ENCODE peak calls at places on chromosomes 16 and 17, in ten cellular contexts. One of them, this sample, is unnamed.

GRCh38 chr17:82228278-82228841 is 482 bp upstream of the SLC16A3 start:
- DNase-seq in heart left ventricle: peak
- DNase-seq in colonic mucosa: peak
- DNase-seq in prostate gland: no peak
- DNase-seq in epithelial cell of esophagus: no peak
- DNase-seq in breast epithelium: no peak
- DNase-seq in heart right ventricle: no peak
- DNase-seq in right atrium auricular region: no peak
- DNase-seq in ascending aorta: no peak
- DNase-seq in mammary epithelial cell: no peak
- DNase-seq in this sample: no peak

GRCh38 chr17:57607553-57608120 is 137.5 kb downstream of the CCDC182 start:
- DNase-seq in right atrium auricular region: no peak
- DNase-seq in ascending aorta: no peak
- DNase-seq in prostate gland: no peak
- DNase-seq in breast epithelium: no peak
- DNase-seq in heart left ventricle: no peak
- DNase-seq in mammary epithelial cell: peak
- DNase-seq in colonic mucosa: no peak
- DNase-seq in heart right ventricle: no peak
- DNase-seq in epithelial cell of esophagus: peak
- DNase-seq in this sample: no peak

GRCh38 chr17:30254150-30254549 is 18.7 kb upstream of the SLC6A4 start:
- DNase-seq in right atrium auricular region: no peak
- DNase-seq in ascending aorta: no peak
- DNase-seq in heart left ventricle: no peak
- DNase-seq in colonic mucosa: no peak
- DNase-seq in mammary epithelial cell: no peak
- DNase-seq in prostate gland: no peak
- DNase-seq in heart right ventricle: no peak
- DNase-seq in epithelial cell of esophagus: no peak
- DNase-seq in breast epithelium: no peak
- DNase-seq in this sample: no peak

GRCh38 chr17:80394629-80395216 is 20.2 kb upstream of the ENDOV start:
- DNase-seq in epithelial cell of esophagus: no peak
- DNase-seq in mammary epithelial cell: no peak
- DNase-seq in colonic mucosa: no peak
- DNase-seq in ascending aorta: no peak
- DNase-seq in prostate gland: no peak
- DNase-seq in breast epithelium: no peak
- DNase-seq in heart right ventricle: no peak
- DNase-seq in right atrium auricular region: no peak
- DNase-seq in heart left ventricle: peak
- DNase-seq in this sample: no peak

GRCh38 chr16:12971216-12971615 is 69.8 kb downstream of the SHISA9 start:
- DNase-seq in heart right ventricle: peak
- DNase-seq in heart left ventricle: peak
- DNase-seq in epithelial cell of esophagus: peak
- DNase-seq in ascending aorta: no peak
- DNase-seq in mammary epithelial cell: peak
- DNase-seq in colonic mucosa: no peak
- DNase-seq in prostate gland: no peak
- DNase-seq in right atrium auricular region: no peak
- DNase-seq in breast epithelium: no peak
- DNase-seq in this sample: peak

GRCh38 chr16:73187163-73187562 is 139.2 kb upstream of the ZFHX3 start:
- DNase-seq in epithelial cell of esophagus: no peak
- DNase-seq in prostate gland: no peak
- DNase-seq in heart right ventricle: no peak
- DNase-seq in heart left ventricle: no peak
- DNase-seq in colonic mucosa: no peak
- DNase-seq in ascending aorta: no peak
- DNase-seq in breast epithelium: no peak
- DNase-seq in right atrium auricular region: no peak
- DNase-seq in mammary epithelial cell: no peak
- DNase-seq in this sample: no peak

GRCh38 chr17:2803971-2804370 is 7.7 kb downstream of the RAP1GAP2 start:
- DNase-seq in epithelial cell of esophagus: no peak
- DNase-seq in prostate gland: no peak
- DNase-seq in heart left ventricle: no peak
- DNase-seq in right atrium auricular region: no peak
- DNase-seq in heart right ventricle: no peak
- DNase-seq in breast epithelium: no peak
- DNase-seq in mammary epithelial cell: no peak
- DNase-seq in colonic mucosa: no peak
- DNase-seq in ascending aorta: no peak
- DNase-seq in this sample: no peak

GRCh38 chr17:61536417-61536955 is 54.5 kb downstream of the NACA2 start:
- DNase-seq in colonic mucosa: no peak
- DNase-seq in right atrium auricular region: no peak
- DNase-seq in heart right ventricle: no peak
- DNase-seq in heart left ventricle: no peak
- DNase-seq in ascending aorta: no peak
- DNase-seq in mammary epithelial cell: no peak
- DNase-seq in prostate gland: no peak
- DNase-seq in epithelial cell of esophagus: no peak
- DNase-seq in breast epithelium: no peak
- DNase-seq in this sample: no peak

GRCh38 chr17:42698736-42699414 is 16.5 kb downstream of the CNTNAP1 start:
- DNase-seq in right atrium auricular region: peak
- DNase-seq in heart right ventricle: peak
- DNase-seq in ascending aorta: no peak
- DNase-seq in heart left ventricle: peak
- DNase-seq in prostate gland: no peak
- DNase-seq in mammary epithelial cell: no peak
- DNase-seq in colonic mucosa: peak
- DNase-seq in breast epithelium: no peak
- DNase-seq in epithelial cell of esophagus: no peak
- DNase-seq in this sample: peak

GRCh38 chr17:37742762-37743611 is 1.9 kb downstream of the HNF1B start:
- DNase-seq in breast epithelium: no peak
- DNase-seq in prostate gland: peak
- DNase-seq in right atrium auricular region: no peak
- DNase-seq in epithelial cell of esophagus: no peak
- DNase-seq in colonic mucosa: no peak
- DNase-seq in heart left ventricle: no peak
- DNase-seq in mammary epithelial cell: no peak
- DNase-seq in heart right ventricle: no peak
- DNase-seq in ascending aorta: no peak
- DNase-seq in this sample: no peak

GRCh38 chr17:49646391-49647255 is 31.3 kb downstream of the SPOP start:
- DNase-seq in mammary epithelial cell: peak
- DNase-seq in colonic mucosa: no peak
- DNase-seq in heart right ventricle: no peak
- DNase-seq in breast epithelium: no peak
- DNase-seq in prostate gland: no peak
- DNase-seq in right atrium auricular region: no peak
- DNase-seq in epithelial cell of esophagus: peak
- DNase-seq in heart left ventricle: no peak
- DNase-seq in ascending aorta: peak
- DNase-seq in this sample: peak

GRCh38 chr17:37717627-37718382 is 27.1 kb downstream of the HNF1B start:
- DNase-seq in ascending aorta: no peak
- DNase-seq in colonic mucosa: no peak
- DNase-seq in heart left ventricle: no peak
- DNase-seq in mammary epithelial cell: no peak
- DNase-seq in prostate gland: no peak
- DNase-seq in heart right ventricle: no peak
- DNase-seq in breast epithelium: no peak
- DNase-seq in right atrium auricular region: no peak
- DNase-seq in epithelial cell of esophagus: no peak
- DNase-seq in this sample: peak

GRCh38 chr17:20171741-20172377 is 162.7 kb downstream of the SPECC1 start:
- DNase-seq in ascending aorta: no peak
- DNase-seq in prostate gland: no peak
- DNase-seq in right atrium auricular region: no peak
- DNase-seq in colonic mucosa: no peak
- DNase-seq in mammary epithelial cell: no peak
- DNase-seq in epithelial cell of esophagus: no peak
- DNase-seq in heart right ventricle: no peak
- DNase-seq in breast epithelium: no peak
- DNase-seq in heart left ventricle: no peak
- DNase-seq in this sample: no peak

GRCh38 chr16:90018297-90019200 is 707 bp downstream of the DBNDD1 start:
- DNase-seq in heart right ventricle: no peak
- DNase-seq in right atrium auricular region: no peak
- DNase-seq in colonic mucosa: no peak
- DNase-seq in breast epithelium: no peak
- DNase-seq in ascending aorta: no peak
- DNase-seq in epithelial cell of esophagus: peak
- DNase-seq in prostate gland: peak
- DNase-seq in mammary epithelial cell: no peak
- DNase-seq in heart left ventricle: no peak
- DNase-seq in this sample: no peak
- H3K4me3 ChIP-seq in heart right ventricle: peak
- H3K4me3 ChIP-seq in right atrium auricular region: peak
- H3K4me3 ChIP-seq in colonic mucosa: peak
- H3K4me3 ChIP-seq in breast epithelium: peak
- H3K4me3 ChIP-seq in ascending aorta: peak
- H3K4me3 ChIP-seq in epithelial cell of esophagus: peak
- H3K4me3 ChIP-seq in prostate gland: peak
- H3K4me3 ChIP-seq in mammary epithelial cell: peak
- H3K4me3 ChIP-seq in heart left ventricle: peak
- H3K4me3 ChIP-seq in this sample: peak

DNA sequence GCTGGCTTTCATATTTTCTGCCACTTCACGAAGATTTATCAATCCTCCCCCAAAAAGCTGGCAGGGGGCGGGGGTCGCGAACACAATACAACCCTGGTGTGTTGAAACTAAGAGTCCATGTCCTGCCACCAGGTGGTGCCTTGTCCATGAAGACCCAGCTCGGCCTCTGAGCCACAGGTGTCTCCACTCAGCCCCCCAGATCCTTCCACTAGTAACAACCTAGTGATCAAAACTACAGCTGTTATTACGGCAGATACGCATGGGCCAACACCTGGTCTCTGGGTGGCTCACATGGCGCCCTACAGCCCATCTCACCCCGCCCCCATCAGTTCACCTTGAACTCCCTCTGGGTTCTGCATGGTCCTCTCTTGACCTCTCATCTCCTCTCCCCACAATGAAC is 27.7 kb downstream of the USP7 start:
- DNase-seq in prostate gland: no peak
- DNase-seq in ascending aorta: no peak
- DNase-seq in mammary epithelial cell: no peak
- DNase-seq in colonic mucosa: no peak
- DNase-seq in right atrium auricular region: no peak
- DNase-seq in epithelial cell of esophagus: no peak
- DNase-seq in heart left ventricle: no peak
- DNase-seq in breast epithelium: no peak
- DNase-seq in heart right ventricle: no peak
- DNase-seq in this sample: no peak
- TF ChIP-seq CTCF in prostate gland: no peak
- TF ChIP-seq CTCF in ascending aorta: no peak
- TF ChIP-seq CTCF in mammary epithelial cell: no peak
- TF ChIP-seq CTCF in colonic mucosa: no peak
- TF ChIP-seq CTCF in right atrium auricular region: no peak
- TF ChIP-seq CTCF in epithelial cell of esophagus: no peak
- TF ChIP-seq CTCF in heart left ventricle: no peak
- TF ChIP-seq CTCF in breast epithelium: no peak
- TF ChIP-seq CTCF in heart right ventricle: no peak
- TF ChIP-seq CTCF in this sample: peak

DNA sequence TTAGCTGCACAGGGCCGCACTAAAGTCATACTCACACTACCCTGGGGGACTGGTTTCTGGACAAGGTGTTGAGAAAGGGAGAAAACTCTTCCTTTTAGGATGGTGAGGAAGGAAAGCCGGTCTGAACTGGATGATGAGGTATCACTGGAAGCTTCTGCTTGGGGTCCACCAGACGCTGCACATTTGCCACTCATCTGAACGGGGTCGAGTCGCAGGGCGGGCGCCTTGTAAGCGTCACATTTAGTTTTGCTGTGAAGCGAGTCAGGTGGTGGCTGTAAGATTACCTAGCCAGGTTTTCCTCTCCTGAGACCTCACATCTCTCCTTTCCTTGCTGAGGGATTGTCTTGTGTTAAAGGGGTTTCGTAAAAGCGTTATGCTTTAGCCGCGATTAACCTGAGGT is 2.3 kb downstream of the JPT2 start:
- DNase-seq in mammary epithelial cell: no peak
- DNase-seq in prostate gland: no peak
- DNase-seq in epithelial cell of esophagus: no peak
- DNase-seq in heart right ventricle: no peak
- DNase-seq in colonic mucosa: no peak
- DNase-seq in right atrium auricular region: no peak
- DNase-seq in ascending aorta: no peak
- DNase-seq in heart left ventricle: no peak
- DNase-seq in breast epithelium: no peak
- DNase-seq in this sample: no peak
- H3K4me3 ChIP-seq in mammary epithelial cell: no peak
- H3K4me3 ChIP-seq in prostate gland: no peak
- H3K4me3 ChIP-seq in epithelial cell of esophagus: no peak
- H3K4me3 ChIP-seq in heart right ventricle: no peak
- H3K4me3 ChIP-seq in colonic mucosa: no peak
- H3K4me3 ChIP-seq in right atrium auricular region: no peak
- H3K4me3 ChIP-seq in ascending aorta: no peak
- H3K4me3 ChIP-seq in heart left ventricle: no peak
- H3K4me3 ChIP-seq in breast epithelium: no peak
- H3K4me3 ChIP-seq in this sample: no peak

DNA sequence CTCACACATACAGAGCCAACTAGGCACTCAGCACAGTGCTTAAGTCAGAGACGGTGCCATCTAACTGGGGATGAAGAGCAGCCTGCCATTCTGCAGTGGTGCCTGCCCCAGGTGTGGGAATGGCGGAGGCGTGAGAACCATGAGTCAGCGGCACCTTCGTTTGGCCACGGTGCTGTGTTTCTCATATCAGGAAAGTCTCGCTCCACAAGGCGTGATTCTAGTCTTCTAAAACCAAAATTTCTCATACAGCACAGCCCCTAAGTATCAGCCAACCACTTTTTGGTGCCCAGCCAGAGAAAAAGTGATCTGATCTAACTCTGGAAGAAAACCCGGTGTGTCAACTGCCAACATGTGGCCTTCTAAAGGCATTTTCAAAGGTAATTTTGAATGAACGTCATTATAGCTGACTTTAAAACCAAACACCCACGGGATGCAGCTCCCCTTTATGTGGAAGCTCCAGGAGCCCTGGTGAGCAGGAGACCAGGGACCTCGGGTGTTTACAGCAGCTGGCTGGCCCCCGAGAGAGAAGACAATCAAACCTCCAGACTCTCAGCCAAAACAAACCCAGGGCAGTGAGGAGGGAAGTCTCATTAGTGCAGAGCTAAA is 54.6 kb downstream of the ABCC12 start:
- DNase-seq in epithelial cell of esophagus: peak
- DNase-seq in mammary epithelial cell: peak
- DNase-seq in heart left ventricle: no peak
- DNase-seq in ascending aorta: no peak
- DNase-seq in prostate gland: no peak
- DNase-seq in heart right ventricle: no peak
- DNase-seq in right atrium auricular region: no peak
- DNase-seq in colonic mucosa: no peak
- DNase-seq in breast epithelium: no peak
- DNase-seq in this sample: peak
- TF ChIP-seq CTCF in epithelial cell of esophagus: no peak
- TF ChIP-seq CTCF in mammary epithelial cell: no peak
- TF ChIP-seq CTCF in heart left ventricle: no peak
- TF ChIP-seq CTCF in ascending aorta: no peak
- TF ChIP-seq CTCF in prostate gland: no peak
- TF ChIP-seq CTCF in heart right ventricle: no peak
- TF ChIP-seq CTCF in right atrium auricular region: no peak
- TF ChIP-seq CTCF in colonic mucosa: no peak
- TF ChIP-seq CTCF in breast epithelium: no peak
- TF ChIP-seq CTCF in this sample: no peak

GRCh38 chr17:8326591-8327583 is 12.8 kb upstream of the ODF4 start:
- DNase-seq in breast epithelium: no peak
- DNase-seq in colonic mucosa: no peak
- DNase-seq in heart left ventricle: peak
- DNase-seq in prostate gland: no peak
- DNase-seq in mammary epithelial cell: no peak
- DNase-seq in epithelial cell of esophagus: peak
- DNase-seq in ascending aorta: no peak
- DNase-seq in heart right ventricle: peak
- DNase-seq in right atrium auricular region: peak
- DNase-seq in this sample: peak
- H3K4me3 ChIP-seq in breast epithelium: peak
- H3K4me3 ChIP-seq in colonic mucosa: peak
- H3K4me3 ChIP-seq in heart left ventricle: peak
- H3K4me3 ChIP-seq in prostate gland: peak
- H3K4me3 ChIP-seq in mammary epithelial cell: peak
- H3K4me3 ChIP-seq in epithelial cell of esophagus: peak
- H3K4me3 ChIP-seq in ascending aorta: peak
- H3K4me3 ChIP-seq in heart right ventricle: peak
- H3K4me3 ChIP-seq in right atrium auricular region: peak
- H3K4me3 ChIP-seq in this sample: peak